ENCODE peak calls at places on chromosomes 6 and 20, in nine cellular contexts. E is NB4, T is right lobe of liver, O is tibial nerve, Z is heart left ventricle, F is uterus, P is ovary, I is GM12891, D is HCT116. Y is an unnamed sample.

GRCh38 chr20:37119356-37120036 is 23.7 kb upstream of the RBL1 start:
- DNase-seq in F (no peak), P (no peak), T (no peak), I (no peak), O (no peak), E (no peak), D (no peak), Z (no peak), Y (no peak)

GRCh38 chr20:755931-756330 is 12.4 kb downstream of the SLC52A3 start:
- DNase-seq in P (no peak), Z (no peak), F (no peak), E (no peak), D (no peak), I (no peak), O (no peak), T (no peak), Y (no peak)

GRCh38 chr6:109612268-109612667 is 78.7 kb downstream of the AK9 start:
- DNase-seq in E (no peak), Z (no peak), T (no peak), O (no peak), D (no peak), I (no peak), P (no peak), F (no peak), Y (no peak)

GRCh38 chr20:20259534-20259933 is 108.4 kb upstream of the INSM1 start:
- DNase-seq in I (no peak), T (no peak), D (no peak), E (peak), O (no peak), P (no peak), F (no peak), Z (no peak), Y (no peak)

GRCh38 chr20:3213226-3213625 is 3.9 kb downstream of the ITPA start:
- DNase-seq in O (no peak), F (no peak), P (no peak), T (no peak), Z (no peak), E (no peak), I (no peak), D (no peak), Y (no peak)

GRCh38 chr6:54206510-54206909 is 95.3 kb downstream of the MLIP start:
- DNase-seq in F (no peak), Z (no peak), D (no peak), P (no peak), I (no peak), T (no peak), E (no peak), O (no peak), Y (no peak)

GRCh38 chr6:125872259-125872921 is 81.6 kb downstream of the NCOA7 start:
- DNase-seq in O (no peak), T (no peak), I (no peak), P (no peak), D (no peak), Z (no peak), E (no peak), F (no peak), Y (no peak)

GRCh38 chr20:47493175-47493953 is 8.3 kb upstream of the NCOA3 start:
- DNase-seq in Z (peak), E (peak), P (peak), I (no peak), D (peak), F (peak), T (peak), O (peak), Y (no peak)

GRCh38 chr6:145271601-145272000 is 463.7 kb downstream of the EPM2A start:
- DNase-seq in Z (no peak), D (no peak), F (no peak), O (no peak), E (no peak), I (no peak), T (no peak), P (no peak), Y (no peak)

GRCh38 chr6:105601541-105602174 is 198.8 kb upstream of the PREP start:
- DNase-seq in F (peak), O (peak), Z (peak), I (no peak), T (no peak), E (peak), P (peak), D (no peak), Y (no peak)

GRCh38 chr6:35494161-35494563 is 2.7 kb downstream of the TEAD3 start:
- DNase-seq in F (peak), Z (no peak), T (no peak), D (no peak), E (peak), P (peak), O (no peak), I (no peak), Y (no peak)

GRCh38 chr6:35496036-35496850 is 636 bp downstream of the TEAD3 start:
- DNase-seq in E (peak), T (peak), F (peak), P (no peak), D (no peak), Z (peak), I (no peak), O (peak), Y (peak)

GRCh38 chr6:35496851-35497570 is at the start of gene TEAD3:
- DNase-seq in T (peak), D (no peak), F (peak), I (peak), P (peak), Z (peak), E (peak), O (no peak), Y (peak)

GRCh38 chr6:35493307-35493983 is 3.4 kb downstream of the TEAD3 start:
- DNase-seq in O (no peak), I (no peak), F (no peak), D (no peak), T (no peak), E (no peak), P (no peak), Z (no peak), Y (no peak)

GRCh38 chr6:35495258-35496035 is 1.4 kb downstream of the TEAD3 start:
- DNase-seq in T (no peak), F (peak), O (no peak), I (no peak), P (no peak), D (no peak), Z (no peak), E (no peak), Y (no peak)
- TF ChIP-seq POLR2A in T (no peak), F (peak), O (no peak), I (no peak), P (no peak), D (no peak), Z (no peak), E (no peak), Y (no peak)

GRCh38 chr6:22113046-22113766 is 183.6 kb downstream of the PRL start:
- DNase-seq in D (peak), I (no peak), Z (peak), P (peak), O (no peak), F (peak), T (no peak), E (peak), Y (peak)
- TF ChIP-seq POLR2A in D (no peak), I (no peak), Z (no peak), P (no peak), O (no peak), F (no peak), T (no peak), E (no peak), Y (no peak)

DNA sequence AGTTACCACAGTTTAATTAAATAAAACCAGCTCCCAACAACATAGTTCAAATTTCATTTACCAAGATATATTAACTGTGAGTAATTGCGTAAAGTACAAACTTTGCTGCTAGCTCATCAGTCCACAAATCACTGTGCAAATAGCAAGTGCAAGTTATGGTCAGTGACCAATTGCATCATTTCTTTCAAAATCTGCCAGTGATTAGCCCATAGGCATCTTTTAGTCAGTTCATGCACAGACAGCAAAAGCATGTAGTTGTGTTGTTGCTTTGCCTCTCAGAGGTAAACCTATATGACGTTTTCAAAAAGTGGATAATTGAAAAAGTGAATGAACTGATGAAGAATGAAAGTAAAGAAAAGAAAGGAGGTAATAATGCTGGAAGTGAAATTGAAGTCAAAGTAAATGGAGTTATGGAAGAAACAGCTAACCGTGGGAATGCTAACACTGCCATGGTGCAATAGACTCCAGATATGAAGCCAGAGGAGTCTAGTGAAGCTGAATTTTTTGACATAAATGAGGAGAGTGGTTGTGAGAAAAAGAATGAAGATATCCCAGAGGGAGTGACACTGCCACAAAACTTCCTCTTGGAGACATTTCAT is 36.5 kb downstream of the ENPP1 start:
- DNase-seq in F (no peak), Z (no peak), E (no peak), I (no peak), O (no peak), T (peak), D (no peak), P (no peak), Y (no peak)
- TF ChIP-seq POLR2A in F (no peak), Z (no peak), E (no peak), I (no peak), O (no peak), T (peak), D (no peak), P (no peak), Y (no peak)

GRCh38 chr6:28002181-28002580 is 45.1 kb downstream of the OR2B6 start:
- DNase-seq in D (no peak), I (no peak), E (no peak), T (no peak), Z (no peak), P (no peak), O (no peak), F (no peak), Y (peak)

GRCh38 chr6:28004350-28005123 is 47.5 kb downstream of the OR2B6 start:
- DNase-seq in I (no peak), O (no peak), F (no peak), Z (no peak), P (no peak), E (no peak), D (no peak), T (no peak), Y (no peak)

GRCh38 chr6:28005124-28005662 is 48.2 kb downstream of the OR2B6 start:
- DNase-seq in E (no peak), Z (no peak), O (no peak), I (no peak), F (no peak), T (no peak), D (no peak), P (no peak), Y (no peak)

GRCh38 chr6:28003059-28003458 is 46.0 kb downstream of the OR2B6 start:
- DNase-seq in F (no peak), O (no peak), T (no peak), Z (no peak), E (no peak), D (no peak), P (no peak), I (no peak), Y (no peak)

GRCh38 chr6:28003661-28004060 is 46.6 kb downstream of the OR2B6 start:
- DNase-seq in E (no peak), D (no peak), Z (no peak), P (no peak), T (no peak), I (no peak), O (no peak), F (no peak), Y (no peak)
- TF ChIP-seq POLR2A in E (no peak), D (no peak), Z (no peak), P (no peak), T (no peak), I (no peak), O (no peak), F (no peak), Y (no peak)

GRCh38 chr20:32052090-32052791 is at the start of gene HCK:
- DNase-seq in I (peak), E (peak), O (no peak), Z (peak), P (no peak), F (no peak), T (peak), D (no peak), Y (no peak)
- TF ChIP-seq POLR2A in I (no peak), E (no peak), O (no peak), Z (no peak), P (no peak), F (no peak), T (peak), D (no peak), Y (no peak)